ENCODE peak calls at places on chromosomes 12 and 14, in ten cellular contexts. U is endothelial cell of umbilical vein; Q is uterus; C is effector memory CD4-positive, alpha-beta T cell; D is hepatocyte; J is right atrium auricular region; G is psoas muscle; M is H1; R is Karpas-422; S is HCT116. Z is an unnamed sample. For H3K4me1 and H3K9me3, the result is how much of the 10 kb centered on the place peaks cover.

GRCh38 chr14:66600416-66600815 is 92.5 kb downstream of the GPHN start:
- DNase-seq in Q (no peak), U (peak), M (no peak), G (no peak), S (no peak), D (no peak), J (no peak), C (no peak), R (peak), Z (no peak)

GRCh38 chr12:92503029-92503931 is 199.5 kb upstream of the PLEKHG7 start:
- DNase-seq in J (no peak), S (no peak), Q (peak), D (peak), G (no peak), R (no peak), C (no peak), U (no peak), M (no peak), Z (peak)

GRCh38 chr14:51873221-51873893 is 12.9 kb downstream of the GNG2 start:
- DNase-seq in R (peak), U (peak), J (no peak), C (no peak), D (peak), S (peak), M (no peak), G (no peak), Q (no peak), Z (no peak)

GRCh38 chr12:71456316-71456715 is 16.7 kb downstream of the LGR5 start:
- DNase-seq in S (no peak), C (no peak), J (no peak), U (no peak), D (no peak), Q (no peak), M (no peak), G (no peak), R (no peak), Z (no peak)

GRCh38 chr12:12983420-12984035 is 16.5 kb downstream of the HEBP1 start:
- DNase-seq in M (no peak), S (peak), G (no peak), C (no peak), J (no peak), R (no peak), D (peak), Q (no peak), U (peak), Z (no peak)

GRCh38 chr14:61540931-61541330 is 154.4 kb upstream of the HIF1A start:
- DNase-seq in D (no peak), C (no peak), R (no peak), S (no peak), G (no peak), M (no peak), J (no peak), U (no peak), Q (no peak), Z (no peak)

GRCh38 chr12:80551897-80552296 is 107.9 kb downstream of the PTPRQ start:
- DNase-seq in Q (no peak), U (peak), G (no peak), J (no peak), M (no peak), S (peak), C (no peak), D (peak), R (no peak), Z (no peak)

GRCh38 chr14:103830511-103831270 is 16.7 kb downstream of the PPP1R13B start:
- DNase-seq in S (no peak), D (no peak), R (no peak), G (no peak), Q (no peak), J (no peak), U (no peak), C (no peak), M (no peak), Z (no peak)

GRCh38 chr12:57853864-57854556 is 7.5 kb upstream of the CTDSP2 start:
- DNase-seq in M (no peak), J (no peak), R (no peak), C (no peak), U (no peak), Q (no peak), D (no peak), G (no peak), S (no peak), Z (no peak)

DNA sequence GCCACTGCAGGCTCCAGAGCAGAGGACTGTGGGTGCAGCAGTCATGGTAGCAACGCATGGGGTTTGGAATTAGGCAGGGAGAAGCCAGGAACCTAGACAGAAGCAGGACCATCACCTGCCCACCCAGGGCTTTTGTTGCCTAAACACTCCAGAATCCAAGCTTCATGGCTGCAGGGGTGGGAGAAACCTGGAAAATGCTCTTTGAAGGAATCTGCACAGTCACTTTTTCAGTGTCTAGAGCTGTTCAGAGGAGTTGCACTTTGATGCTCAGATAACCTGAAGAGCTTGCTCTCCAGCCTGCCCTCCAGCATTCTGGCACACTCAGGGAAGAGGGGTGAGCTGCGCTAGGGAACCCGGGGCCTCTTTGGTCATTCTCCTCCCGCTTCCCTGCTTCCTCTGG is 1.6 kb upstream of the CELA1 start:
- DNase-seq in J (no peak), Q (no peak), G (no peak), R (no peak), M (no peak), C (no peak), U (no peak), D (no peak), S (no peak), Z (no peak)
- H3K27ac ChIP-seq in J (no peak), Q (no peak), G (no peak), R (no peak), M (no peak), C (no peak), U (no peak), D (no peak), S (no peak), Z (no peak)

GRCh38 chr12:104316936-104317335 is 13.4 kb downstream of the EID3 start:
- DNase-seq in G (no peak), C (no peak), J (no peak), R (no peak), D (no peak), M (no peak), S (no peak), Q (no peak), U (no peak), Z (no peak)
- H3K4me1 ChIP-seq in G (under half), C (under half), J (under half), R (under half), D (under half), M (under half), S (under half), Q (under half), U (under half), Z (under half)

GRCh38 chr12:14356147-14356546 is 9.3 kb upstream of the ATF7IP start:
- DNase-seq in G (no peak), D (peak), J (no peak), M (no peak), S (no peak), R (no peak), C (no peak), U (no peak), Q (no peak), Z (no peak)

GRCh38 chr12:14362347-14362746 is 3.1 kb upstream of the ATF7IP start:
- DNase-seq in R (no peak), M (no peak), S (no peak), C (no peak), D (no peak), U (peak), Q (no peak), G (no peak), J (no peak), Z (no peak)

GRCh38 chr12:14357496-14357895 is 8.0 kb upstream of the ATF7IP start:
- DNase-seq in J (no peak), D (no peak), S (no peak), U (no peak), R (no peak), Q (no peak), G (no peak), C (no peak), M (no peak), Z (no peak)
- H3K9me3 ChIP-seq in J (under half), D (under half), S (under half), U (under half), R (under half), Q (under half), G (under half), C (under half), M (under half), Z (under half)

GRCh38 chr14:56119221-56119967 is 1.2 kb downstream of the PELI2 start:
- DNase-seq in G (peak), J (no peak), S (no peak), C (peak), U (peak), R (no peak), M (peak), Q (peak), D (peak), Z (peak)
- H3K27ac ChIP-seq in G (peak), J (peak), S (no peak), C (no peak), U (peak), R (no peak), M (no peak), Q (peak), D (peak), Z (peak)

GRCh38 chr12:21649034-21649433 is 8.6 kb downstream of the LDHB start:
- DNase-seq in G (no peak), R (no peak), S (no peak), U (no peak), C (no peak), D (no peak), Q (no peak), J (no peak), M (no peak), Z (no peak)
- H3K4me1 ChIP-seq in G (under half), R (half or more), S (under half), U (under half), C (under half), D (under half), Q (under half), J (under half), M (under half), Z (under half)

DNA sequence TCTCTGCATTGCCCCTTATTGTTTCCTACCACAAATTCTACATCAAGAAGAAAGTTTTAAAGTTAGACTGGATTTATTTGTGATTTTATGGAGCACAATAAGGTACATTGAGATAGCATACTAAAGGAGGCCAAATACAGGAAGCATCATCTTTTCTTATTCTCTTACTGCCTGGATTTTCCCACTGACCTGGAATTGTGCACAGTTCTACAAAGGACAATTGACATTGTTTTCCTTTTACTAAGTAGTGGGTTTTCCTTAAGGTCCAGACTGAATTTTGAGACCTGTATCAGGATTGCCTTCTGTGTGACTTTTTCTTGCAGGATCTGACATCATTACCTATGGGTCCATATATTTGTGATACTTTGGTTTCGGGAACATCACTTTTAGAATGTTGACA is 18.8 kb upstream of the ZNF140 start:
- DNase-seq in G (no peak), R (no peak), J (no peak), S (no peak), Q (no peak), M (no peak), C (no peak), U (no peak), D (no peak), Z (no peak)
- H3K9me3 ChIP-seq in G (half or more), R (half or more), J (half or more), S (half or more), Q (half or more), M (half or more), C (half or more), U (under half), D (half or more), Z (under half)

GRCh38 chr12:26028953-26029740 is 70.7 kb downstream of the RASSF8 start:
- DNase-seq in D (peak), C (no peak), Q (no peak), R (peak), U (peak), M (no peak), J (no peak), G (no peak), S (peak), Z (no peak)
- H3K27ac ChIP-seq in D (no peak), C (no peak), Q (peak), R (no peak), U (no peak), M (no peak), J (peak), G (no peak), S (no peak), Z (no peak)

GRCh38 chr12:106288510-106289195 is 13.9 kb upstream of the TCP11L2 start:
- DNase-seq in J (no peak), C (no peak), S (peak), R (no peak), M (no peak), D (peak), U (peak), G (no peak), Q (no peak), Z (no peak)

GRCh38 chr12:106289196-106289681 is 13.3 kb upstream of the TCP11L2 start:
- DNase-seq in D (no peak), S (no peak), G (no peak), C (no peak), M (no peak), U (no peak), Q (no peak), R (no peak), J (no peak), Z (no peak)

GRCh38 chr12:106290666-106291065 is 11.9 kb upstream of the TCP11L2 start:
- DNase-seq in S (no peak), M (no peak), Q (no peak), J (no peak), U (no peak), R (no peak), C (no peak), G (no peak), D (no peak), Z (no peak)

GRCh38 chr12:106292339-106292738 is 10.2 kb upstream of the TCP11L2 start:
- DNase-seq in G (no peak), D (no peak), C (no peak), M (no peak), J (no peak), Q (no peak), R (no peak), S (no peak), U (no peak), Z (no peak)

GRCh38 chr12:106291342-106291741 is 11.2 kb upstream of the TCP11L2 start:
- DNase-seq in R (no peak), J (no peak), Q (no peak), D (no peak), C (no peak), U (no peak), S (no peak), G (no peak), M (no peak), Z (no peak)
- H3K4me1 ChIP-seq in R (under half), J (under half), Q (under half), D (under half), C (under half), U (under half), S (under half), G (under half), M (under half), Z (under half)

DNA sequence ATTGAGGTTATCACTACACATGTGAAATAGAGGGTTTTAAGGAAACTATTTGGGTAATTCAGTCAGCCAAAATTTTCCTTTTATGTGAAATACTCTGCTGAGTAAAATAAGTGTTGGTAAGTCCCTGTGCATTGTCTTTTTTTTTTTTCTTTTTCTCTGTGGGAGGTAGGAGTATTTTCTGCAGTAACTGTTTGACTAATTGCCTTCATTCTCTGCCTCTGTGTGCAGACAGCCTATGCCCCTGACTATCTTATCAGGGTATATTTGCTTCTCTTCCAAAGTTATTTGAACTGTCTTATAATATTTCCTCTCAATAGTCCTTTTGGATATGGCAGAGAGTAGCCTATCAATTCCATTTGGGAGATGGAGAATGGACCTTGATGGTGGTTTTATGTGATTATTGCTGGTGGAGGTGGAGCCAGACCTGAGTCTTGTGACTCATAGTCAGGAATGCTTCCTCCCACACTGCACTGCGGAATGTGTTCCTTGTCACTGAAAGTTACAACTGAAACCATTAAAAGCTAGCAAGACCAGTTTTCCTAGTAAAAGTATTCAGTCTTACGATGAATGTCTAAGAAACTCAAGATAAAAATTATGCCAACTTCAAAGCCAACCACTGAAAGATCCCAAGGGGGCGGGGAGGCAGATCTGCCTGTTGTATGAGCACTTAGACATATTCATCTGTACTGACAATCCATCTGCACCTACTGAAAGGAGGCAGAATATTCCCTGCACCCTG is 40.9 kb upstream of the STXBP6 start:
- DNase-seq in D (peak), G (no peak), M (no peak), R (no peak), Q (no peak), S (no peak), U (no peak), C (no peak), J (no peak), Z (no peak)
- H3K9me3 ChIP-seq in D (under half), G (under half), M (under half), R (under half), Q (under half), S (under half), U (under half), C (under half), J (under half), Z (under half)

GRCh38 chr14:30692669-30693068 is 70.5 kb downstream of the SCFD1 start:
- DNase-seq in R (no peak), J (no peak), U (no peak), Q (no peak), C (no peak), D (no peak), S (no peak), M (no peak), G (no peak), Z (no peak)
- H3K27ac ChIP-seq in R (no peak), J (no peak), U (no peak), Q (no peak), C (no peak), D (no peak), S (no peak), M (no peak), G (no peak), Z (no peak)

Z was measured in right cardiac atrium.